ENCODE peak calls at places on chromosomes 12 and 14, in seven cellular contexts. One of them, this sample, is unnamed.

GRCh38 chr12:50261654-50262053 is 21.7 kb downstream of the LIMA1 start:
- DNase-seq in fibroblast of pulmonary artery: no peak
- DNase-seq in transverse colon: no peak
- DNase-seq in CD4-positive, alpha-beta T cell: no peak
- DNase-seq in GM06990: no peak
- DNase-seq in choroid plexus epithelial cell: peak; percentile 36
- DNase-seq in MCF 10A: peak; percentile 57
- DNase-seq in this sample: no peak

GRCh38 chr14:21098134-21098891 is at the start of gene ZNF219:
- DNase-seq in fibroblast of pulmonary artery: peak; percentile 45
- DNase-seq in transverse colon: peak; percentile 76
- DNase-seq in CD4-positive, alpha-beta T cell: no peak
- DNase-seq in GM06990: no peak
- DNase-seq in choroid plexus epithelial cell: no peak
- DNase-seq in MCF 10A: peak; percentile 67
- DNase-seq in this sample: peak; percentile 82

GRCh38 chr14:61642246-61642982 is 52.9 kb upstream of the HIF1A start:
- DNase-seq in fibroblast of pulmonary artery: peak; percentile 20
- DNase-seq in transverse colon: peak; percentile 62
- DNase-seq in CD4-positive, alpha-beta T cell: no peak
- DNase-seq in GM06990: no peak
- DNase-seq in choroid plexus epithelial cell: peak; percentile 61
- DNase-seq in MCF 10A: peak; percentile 77
- DNase-seq in this sample: no peak

GRCh38 chr12:90978117-90978770 is 23.3 kb upstream of the CCER1 start:
- DNase-seq in fibroblast of pulmonary artery: peak; percentile 86
- DNase-seq in transverse colon: no peak
- DNase-seq in CD4-positive, alpha-beta T cell: no peak
- DNase-seq in GM06990: no peak
- DNase-seq in choroid plexus epithelial cell: peak; percentile 87
- DNase-seq in MCF 10A: peak; percentile 63
- DNase-seq in this sample: no peak

GRCh38 chr12:77943466-77943865 is 112.8 kb downstream of the NAV3 start:
- DNase-seq in fibroblast of pulmonary artery: peak; percentile 89
- DNase-seq in transverse colon: no peak
- DNase-seq in CD4-positive, alpha-beta T cell: no peak
- DNase-seq in GM06990: no peak
- DNase-seq in choroid plexus epithelial cell: peak; percentile 88
- DNase-seq in MCF 10A: peak; percentile 87
- DNase-seq in this sample: no peak

GRCh38 chr12:104733717-104734175 is 224.3 kb downstream of the SLC41A2 start:
- DNase-seq in fibroblast of pulmonary artery: no peak
- DNase-seq in transverse colon: no peak
- DNase-seq in CD4-positive, alpha-beta T cell: no peak
- DNase-seq in GM06990: no peak
- DNase-seq in choroid plexus epithelial cell: no peak
- DNase-seq in MCF 10A: peak; percentile 28
- DNase-seq in this sample: no peak

GRCh38 chr12:104177663-104178501 is 37.7 kb upstream of the TXNRD1 start:
- DNase-seq in fibroblast of pulmonary artery: peak; percentile 99
- DNase-seq in transverse colon: peak; percentile 54
- DNase-seq in CD4-positive, alpha-beta T cell: no peak
- DNase-seq in GM06990: no peak
- DNase-seq in choroid plexus epithelial cell: peak; percentile 99
- DNase-seq in MCF 10A: peak; percentile 96
- DNase-seq in this sample: peak; percentile 91

GRCh38 chr12:108381793-108382436 is 42.8 kb upstream of the CMKLR1 start:
- DNase-seq in fibroblast of pulmonary artery: peak; percentile 17
- DNase-seq in transverse colon: no peak
- DNase-seq in CD4-positive, alpha-beta T cell: no peak
- DNase-seq in GM06990: no peak
- DNase-seq in choroid plexus epithelial cell: peak; percentile 46
- DNase-seq in MCF 10A: peak; percentile 43
- DNase-seq in this sample: no peak

GRCh38 chr12:23525450-23526072 is 423.9 kb downstream of the SOX5 start:
- DNase-seq in fibroblast of pulmonary artery: no peak
- DNase-seq in transverse colon: no peak
- DNase-seq in CD4-positive, alpha-beta T cell: no peak
- DNase-seq in GM06990: no peak
- DNase-seq in choroid plexus epithelial cell: peak; percentile 2
- DNase-seq in MCF 10A: peak; percentile 65
- DNase-seq in this sample: no peak

GRCh38 chr12:118053071-118053985 is 7.7 kb downstream of the WSB2 start:
- DNase-seq in fibroblast of pulmonary artery: no peak
- DNase-seq in transverse colon: no peak
- DNase-seq in CD4-positive, alpha-beta T cell: no peak
- DNase-seq in GM06990: no peak
- DNase-seq in choroid plexus epithelial cell: no peak
- DNase-seq in MCF 10A: no peak
- DNase-seq in this sample: no peak

GRCh38 chr12:94560416-94561221 is 89.7 kb downstream of the TMCC3 start:
- DNase-seq in fibroblast of pulmonary artery: peak; percentile 18
- DNase-seq in transverse colon: peak; percentile 61
- DNase-seq in CD4-positive, alpha-beta T cell: no peak
- DNase-seq in GM06990: peak; percentile 83
- DNase-seq in choroid plexus epithelial cell: peak; percentile 71
- DNase-seq in MCF 10A: peak; percentile 93
- DNase-seq in this sample: no peak

GRCh38 chr12:124684971-124685688 is 117.7 kb upstream of the NCOR2 start:
- DNase-seq in fibroblast of pulmonary artery: peak; percentile 88
- DNase-seq in transverse colon: no peak
- DNase-seq in CD4-positive, alpha-beta T cell: no peak
- DNase-seq in GM06990: no peak
- DNase-seq in choroid plexus epithelial cell: peak; percentile 72
- DNase-seq in MCF 10A: peak; percentile 87
- DNase-seq in this sample: no peak

GRCh38 chr14:79369359-79370332 is 841.7 kb downstream of the DIO2 start:
- DNase-seq in fibroblast of pulmonary artery: peak; percentile 98
- DNase-seq in transverse colon: no peak
- DNase-seq in CD4-positive, alpha-beta T cell: no peak
- DNase-seq in GM06990: no peak
- DNase-seq in choroid plexus epithelial cell: peak; percentile 99
- DNase-seq in MCF 10A: peak; percentile 81
- DNase-seq in this sample: no peak

GRCh38 chr14:99531221-99532096 is 50.2 kb downstream of the CCNK start:
- DNase-seq in fibroblast of pulmonary artery: peak; percentile 74
- DNase-seq in transverse colon: no peak
- DNase-seq in CD4-positive, alpha-beta T cell: no peak
- DNase-seq in GM06990: no peak
- DNase-seq in choroid plexus epithelial cell: peak; percentile 77
- DNase-seq in MCF 10A: no peak
- DNase-seq in this sample: no peak

GRCh38 chr12:6361834-6362233 is 13.5 kb downstream of the SCNN1A start:
- DNase-seq in fibroblast of pulmonary artery: peak; percentile 43
- DNase-seq in transverse colon: peak; percentile 84
- DNase-seq in CD4-positive, alpha-beta T cell: no peak
- DNase-seq in GM06990: no peak
- DNase-seq in choroid plexus epithelial cell: no peak
- DNase-seq in MCF 10A: peak; percentile 94
- DNase-seq in this sample: peak; percentile 88

GRCh38 chr12:30000401-30000800 is 216.7 kb upstream of the TMTC1 start:
- DNase-seq in fibroblast of pulmonary artery: peak; percentile 47
- DNase-seq in transverse colon: no peak
- DNase-seq in CD4-positive, alpha-beta T cell: no peak
- DNase-seq in GM06990: no peak
- DNase-seq in choroid plexus epithelial cell: peak; percentile 82
- DNase-seq in MCF 10A: peak; percentile 10
- DNase-seq in this sample: no peak

GRCh38 chr12:81863406-81863805 is 104.3 kb upstream of the PPFIA2 start:
- DNase-seq in fibroblast of pulmonary artery: no peak
- DNase-seq in transverse colon: no peak
- DNase-seq in CD4-positive, alpha-beta T cell: no peak
- DNase-seq in GM06990: no peak
- DNase-seq in choroid plexus epithelial cell: peak; percentile 59
- DNase-seq in MCF 10A: no peak
- DNase-seq in this sample: no peak

GRCh38 chr12:85814116-85814515 is 22.1 kb downstream of the RASSF9 start:
- DNase-seq in fibroblast of pulmonary artery: no peak
- DNase-seq in transverse colon: no peak
- DNase-seq in CD4-positive, alpha-beta T cell: no peak
- DNase-seq in GM06990: no peak
- DNase-seq in choroid plexus epithelial cell: no peak
- DNase-seq in MCF 10A: no peak
- DNase-seq in this sample: no peak

GRCh38 chr14:101927859-101928258 is 36.5 kb upstream of the DYNC1H1 start:
- DNase-seq in fibroblast of pulmonary artery: peak; percentile 97
- DNase-seq in transverse colon: peak; percentile 75
- DNase-seq in CD4-positive, alpha-beta T cell: no peak
- DNase-seq in GM06990: no peak
- DNase-seq in choroid plexus epithelial cell: peak; percentile 99
- DNase-seq in MCF 10A: peak; percentile 46
- DNase-seq in this sample: peak; percentile 88

GRCh38 chr14:84254205-84254788 is 1275.6 kb upstream of the FLRT2 start:
- DNase-seq in fibroblast of pulmonary artery: peak; percentile 73
- DNase-seq in transverse colon: no peak
- DNase-seq in CD4-positive, alpha-beta T cell: no peak
- DNase-seq in GM06990: no peak
- DNase-seq in choroid plexus epithelial cell: peak; percentile 50
- DNase-seq in MCF 10A: no peak
- DNase-seq in this sample: no peak

DNA sequence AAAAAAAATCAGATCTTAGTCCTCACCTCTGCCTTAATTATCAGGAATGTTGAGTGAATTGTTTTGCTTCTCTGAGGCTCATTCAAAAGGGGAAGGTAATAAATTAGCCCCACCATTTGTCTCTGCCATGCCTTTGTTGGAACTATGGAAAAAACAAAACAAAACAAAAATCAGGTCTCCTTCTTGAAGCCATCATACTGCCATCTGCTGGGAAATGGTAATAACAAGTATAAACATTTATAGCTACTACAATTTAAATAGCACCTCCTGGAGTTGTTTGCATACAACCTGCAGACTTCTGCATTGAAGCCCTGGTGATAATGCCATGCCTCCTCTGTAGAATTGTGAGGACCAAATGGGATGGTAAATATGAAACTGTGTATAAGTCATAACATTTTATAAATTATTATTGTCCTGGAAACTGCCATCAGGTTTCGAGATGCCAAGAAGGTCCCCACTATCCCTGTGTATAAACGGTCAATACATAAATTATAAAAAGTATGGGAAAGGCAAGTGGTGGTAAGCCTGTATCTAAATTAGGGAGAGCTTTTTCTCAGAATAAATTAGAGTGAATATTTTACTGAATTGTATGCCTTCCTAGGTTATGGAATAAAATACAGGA is 87.2 kb upstream of the FGD4 start:
- DNase-seq in fibroblast of pulmonary artery: peak; percentile 87
- DNase-seq in transverse colon: no peak
- DNase-seq in CD4-positive, alpha-beta T cell: no peak
- DNase-seq in GM06990: no peak
- DNase-seq in choroid plexus epithelial cell: peak; percentile 86
- DNase-seq in MCF 10A: peak; percentile 68
- DNase-seq in this sample: no peak
- TF ChIP-seq CTCF in fibroblast of pulmonary artery: peak; percentile 61
- TF ChIP-seq CTCF in transverse colon: peak; percentile 65
- TF ChIP-seq CTCF in CD4-positive, alpha-beta T cell: peak; percentile 78
- TF ChIP-seq CTCF in GM06990: peak; percentile 43
- TF ChIP-seq CTCF in choroid plexus epithelial cell: peak; percentile 59
- TF ChIP-seq CTCF in MCF 10A: peak; percentile 58
- TF ChIP-seq CTCF in this sample: no peak

DNA sequence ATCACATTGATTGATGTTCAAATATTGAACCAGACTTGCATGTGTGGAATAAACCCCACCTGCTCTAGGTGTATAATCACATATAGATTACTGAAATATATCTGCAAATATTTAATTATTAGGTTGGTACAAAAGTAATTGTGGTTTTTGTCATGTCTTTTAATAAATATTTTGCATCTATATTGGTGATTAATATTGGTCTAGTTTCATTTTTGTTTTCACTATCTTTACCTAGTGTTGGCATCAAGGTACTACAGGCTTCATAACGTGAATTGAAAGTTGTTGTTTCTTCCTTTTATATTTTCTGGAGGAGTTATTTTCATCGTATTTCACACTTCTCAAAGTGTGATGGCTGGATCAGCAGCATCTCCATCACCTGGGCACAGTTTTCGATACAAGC is 740.0 kb upstream of the TMEM132C start:
- DNase-seq in fibroblast of pulmonary artery: no peak
- DNase-seq in transverse colon: no peak
- DNase-seq in CD4-positive, alpha-beta T cell: no peak
- DNase-seq in GM06990: no peak
- DNase-seq in choroid plexus epithelial cell: no peak
- DNase-seq in MCF 10A: no peak
- DNase-seq in this sample: no peak
- TF ChIP-seq CTCF in fibroblast of pulmonary artery: no peak
- TF ChIP-seq CTCF in transverse colon: no peak
- TF ChIP-seq CTCF in CD4-positive, alpha-beta T cell: no peak
- TF ChIP-seq CTCF in GM06990: no peak
- TF ChIP-seq CTCF in choroid plexus epithelial cell: peak; percentile 5
- TF ChIP-seq CTCF in MCF 10A: no peak
- TF ChIP-seq CTCF in this sample: no peak

GRCh38 chr12:1517007-1517406 is 77.4 kb downstream of the FBXL14 start:
- DNase-seq in fibroblast of pulmonary artery: peak; percentile 75
- DNase-seq in transverse colon: no peak
- DNase-seq in CD4-positive, alpha-beta T cell: no peak
- DNase-seq in GM06990: no peak
- DNase-seq in choroid plexus epithelial cell: peak; percentile 75
- DNase-seq in MCF 10A: peak; percentile 46
- DNase-seq in this sample: peak; percentile 41
- TF ChIP-seq CTCF in fibroblast of pulmonary artery: peak; percentile 39
- TF ChIP-seq CTCF in transverse colon: no peak
- TF ChIP-seq CTCF in CD4-positive, alpha-beta T cell: no peak
- TF ChIP-seq CTCF in GM06990: peak; percentile 85
- TF ChIP-seq CTCF in choroid plexus epithelial cell: peak; percentile 64
- TF ChIP-seq CTCF in MCF 10A: peak; percentile 19
- TF ChIP-seq CTCF in this sample: no peak

DNA sequence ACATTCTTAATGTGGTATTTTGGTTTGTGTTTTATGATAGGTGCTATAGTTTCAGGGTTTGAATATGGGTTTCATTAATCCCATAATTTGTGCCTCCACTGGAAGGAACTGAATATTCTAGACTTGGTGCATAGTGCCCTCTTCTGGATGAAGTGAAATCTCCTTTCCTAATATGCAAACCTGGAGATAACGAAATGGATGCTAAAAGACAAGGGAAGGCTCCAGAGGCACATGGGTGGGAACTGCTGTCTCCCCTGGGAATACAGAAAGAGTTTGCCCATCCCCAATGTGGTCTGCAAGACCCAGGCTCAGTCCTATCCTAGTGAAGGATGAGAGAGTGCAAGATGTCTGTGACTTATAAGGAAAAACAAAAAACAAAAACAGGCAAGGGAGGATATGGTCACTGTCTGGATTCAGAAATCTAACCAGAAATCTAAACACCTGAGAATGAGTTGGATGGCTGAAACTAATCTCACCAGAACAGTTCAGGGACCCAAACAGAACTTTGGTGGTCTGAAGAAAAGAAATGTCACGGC is 142.3 kb upstream of the TMPO start:
- DNase-seq in fibroblast of pulmonary artery: peak; percentile 73
- DNase-seq in transverse colon: no peak
- DNase-seq in CD4-positive, alpha-beta T cell: no peak
- DNase-seq in GM06990: no peak
- DNase-seq in choroid plexus epithelial cell: peak; percentile 73
- DNase-seq in MCF 10A: peak; percentile 75
- DNase-seq in this sample: no peak
- TF ChIP-seq CTCF in fibroblast of pulmonary artery: peak; percentile 79
- TF ChIP-seq CTCF in transverse colon: peak; percentile 28
- TF ChIP-seq CTCF in CD4-positive, alpha-beta T cell: peak; percentile 18
- TF ChIP-seq CTCF in GM06990: peak; percentile 55
- TF ChIP-seq CTCF in choroid plexus epithelial cell: peak; percentile 75
- TF ChIP-seq CTCF in MCF 10A: peak; percentile 66
- TF ChIP-seq CTCF in this sample: peak; percentile 25